ENCODE peak calls at places on chromosomes 4 and X, in ten cellular contexts. G, T, U, Q, Z, W, S, M, F and D are unnamed samples.

GRCh38 chrX:43121637-43122036 is 343.7 kb upstream of the PPP1R2C start:
- DNase-seq in G (no peak), T (no peak), U (no peak), Q (no peak), Z (no peak), W (no peak), S (no peak), M (peak; percentile 12), F (no peak), D (no peak)

GRCh38 chr4:3374667-3375066 is 67.1 kb upstream of the HGFAC start:
- DNase-seq in G (no peak), T (no peak), U (no peak), Q (peak; percentile 60), Z (no peak), W (no peak), S (peak; percentile 57), M (no peak), F (no peak), D (no peak)

GRCh38 chr4:68271851-68272756 is 26.6 kb upstream of the TMPRSS11B start:
- DNase-seq in G (peak; percentile 32), T (peak; percentile 30), U (peak; percentile 44), Q (no peak), Z (peak; percentile 55), W (peak; percentile 30), S (no peak), M (peak; percentile 67), F (peak; percentile 84), D (no peak)

GRCh38 chr4:78949735-78950134 is 10.5 kb upstream of the PAQR3 start:
- DNase-seq in G (no peak), T (no peak), U (no peak), Q (no peak), Z (no peak), W (no peak), S (no peak), M (no peak), F (no peak), D (no peak)

GRCh38 chr4:113744667-113745241 is 16.8 kb downstream of the CAMK2D start:
- DNase-seq in G (no peak), T (no peak), U (no peak), Q (no peak), Z (no peak), W (no peak), S (no peak), M (no peak), F (no peak), D (no peak)

GRCh38 chr4:27001398-27002164 is 140.9 kb downstream of the STIM2 start:
- DNase-seq in G (no peak), T (no peak), U (no peak), Q (no peak), Z (no peak), W (no peak), S (no peak), M (no peak), F (no peak), D (no peak)

GRCh38 chrX:133183806-133184205 is 34.3 kb downstream of the TFDP3 start:
- DNase-seq in G (no peak), T (no peak), U (no peak), Q (no peak), Z (no peak), W (no peak), S (no peak), M (peak; percentile 16), F (no peak), D (no peak)

GRCh38 chr4:108377021-108377420 is 208.3 kb upstream of the LEF1 start:
- DNase-seq in G (no peak), T (no peak), U (no peak), Q (no peak), Z (no peak), W (no peak), S (no peak), M (no peak), F (no peak), D (no peak)

GRCh38 chr4:42786350-42787070 is 106.0 kb upstream of the GRXCR1 start:
- DNase-seq in G (peak; percentile 79), T (no peak), U (no peak), Q (no peak), Z (no peak), W (no peak), S (no peak), M (no peak), F (no peak), D (peak; percentile 19)

GRCh38 chrX:45850775-45851433 is 650.2 kb upstream of the DIPK2B start:
- DNase-seq in G (peak; percentile 30), T (no peak), U (peak; percentile 11), Q (no peak), Z (peak; percentile 31), W (peak; percentile 16), S (peak; percentile 71), M (peak; percentile 52), F (peak; percentile 51), D (peak; percentile 49)

GRCh38 chr4:176242764-176243347 is 26.2 kb downstream of the ASB5 start:
- DNase-seq in G (no peak), T (no peak), U (no peak), Q (no peak), Z (no peak), W (no peak), S (no peak), M (no peak), F (no peak), D (no peak)

GRCh38 chr4:185775792-185776555 is 36.0 kb downstream of the SORBS2 start:
- DNase-seq in G (no peak), T (no peak), U (no peak), Q (no peak), Z (no peak), W (no peak), S (no peak), M (no peak), F (peak; percentile 31), D (no peak)

GRCh38 chr4:109078724-109079123 is 223.7 kb downstream of the COL25A1 start:
- DNase-seq in G (no peak), T (peak; percentile 32), U (no peak), Q (no peak), Z (no peak), W (no peak), S (no peak), M (peak; percentile 66), F (peak; percentile 90), D (no peak)

DNA sequence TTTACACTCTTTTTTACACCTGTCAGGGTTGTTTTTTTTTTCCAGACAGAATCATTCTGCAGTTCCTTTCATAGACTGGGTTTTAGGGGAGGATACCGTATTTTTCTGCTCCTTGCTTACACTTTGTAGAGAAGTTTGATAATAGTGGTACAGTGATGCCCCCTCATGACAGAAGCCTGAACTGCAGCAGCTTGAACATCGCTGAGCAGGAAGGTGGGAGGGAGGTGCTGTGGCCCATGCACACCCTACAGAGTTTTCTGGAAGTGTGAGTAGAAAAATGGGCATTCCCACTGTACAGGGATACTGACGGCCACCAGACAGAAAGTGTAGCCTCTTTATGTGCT is 54.5 kb downstream of the RAB40A start:
- DNase-seq in G (peak; percentile 79), T (peak; percentile 52), U (peak; percentile 30), Q (no peak), Z (peak; percentile 81), W (no peak), S (no peak), M (peak; percentile 77), F (peak; percentile 73), D (peak; percentile 72)
- TF ChIP-seq CTCF in G (peak; percentile 73), T (peak; percentile 76), U (peak; percentile 80), Q (peak; percentile 62), Z (peak; percentile 85), W (peak; percentile 66), S (peak; percentile 60), M (peak; percentile 76), F (peak; percentile 82), D (peak; percentile 63)

GRCh38 chr4:146514651-146515379 is 6.9 kb downstream of the SLC10A7 start:
- DNase-seq in G (peak; percentile 28), T (no peak), U (no peak), Q (no peak), Z (no peak), W (no peak), S (no peak), M (no peak), F (no peak), D (no peak)
- TF ChIP-seq CTCF in G (peak; percentile 36), T (no peak), U (no peak), Q (no peak), Z (no peak), W (no peak), S (no peak), M (no peak), F (no peak), D (no peak)

DNA sequence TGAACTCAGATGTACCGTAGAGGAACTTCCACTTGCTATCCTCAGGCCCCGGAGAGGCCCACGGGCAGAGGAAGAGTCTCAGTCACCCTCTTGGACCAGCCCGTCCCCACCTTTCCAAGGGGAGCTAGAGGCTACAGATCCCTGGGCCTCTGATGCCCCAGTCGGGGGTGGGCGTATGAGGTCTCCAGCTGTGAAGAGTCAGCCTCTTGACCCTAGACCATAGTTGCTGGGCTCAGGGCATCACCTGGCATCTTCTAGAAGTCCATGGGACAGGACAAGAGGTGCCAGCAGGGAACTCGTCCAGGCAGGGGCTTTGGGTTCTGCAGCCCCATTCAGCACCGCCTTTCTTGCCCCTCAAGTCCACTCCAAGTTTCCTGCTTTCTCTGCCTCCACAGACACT is 11.6 kb downstream of the SASH3 start:
- DNase-seq in G (no peak), T (no peak), U (no peak), Q (no peak), Z (no peak), W (no peak), S (no peak), M (no peak), F (no peak), D (no peak)
- TF ChIP-seq CTCF in G (no peak), T (no peak), U (no peak), Q (no peak), Z (no peak), W (no peak), S (no peak), M (no peak), F (no peak), D (no peak)

DNA sequence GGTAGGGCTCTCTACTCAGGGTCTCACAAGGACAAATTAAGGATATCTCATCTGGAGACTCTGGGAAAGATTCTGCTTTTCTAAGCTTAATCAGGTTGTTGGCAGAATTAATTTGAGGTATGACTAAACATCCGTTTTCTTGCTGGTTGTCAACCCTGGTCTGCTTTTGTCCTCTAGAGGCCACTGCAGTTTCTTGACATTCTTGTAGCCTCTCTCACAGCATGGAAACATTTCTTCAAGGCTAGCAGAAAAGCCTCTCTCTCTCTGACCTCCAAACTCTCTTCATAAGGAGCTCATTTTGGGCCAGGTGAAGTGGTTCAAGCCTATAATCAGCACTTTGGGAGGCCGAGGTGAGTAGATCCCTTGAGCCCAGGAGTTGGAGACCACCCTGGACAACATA is 749.5 kb upstream of the PCDH7 start:
- DNase-seq in G (peak; percentile 44), T (no peak), U (no peak), Q (no peak), Z (no peak), W (no peak), S (no peak), M (peak; percentile 56), F (peak; percentile 1), D (no peak)
- TF ChIP-seq CTCF in G (peak; percentile 65), T (no peak), U (no peak), Q (peak; percentile 7), Z (no peak), W (no peak), S (no peak), M (peak; percentile 26), F (peak; percentile 35), D (no peak)

DNA sequence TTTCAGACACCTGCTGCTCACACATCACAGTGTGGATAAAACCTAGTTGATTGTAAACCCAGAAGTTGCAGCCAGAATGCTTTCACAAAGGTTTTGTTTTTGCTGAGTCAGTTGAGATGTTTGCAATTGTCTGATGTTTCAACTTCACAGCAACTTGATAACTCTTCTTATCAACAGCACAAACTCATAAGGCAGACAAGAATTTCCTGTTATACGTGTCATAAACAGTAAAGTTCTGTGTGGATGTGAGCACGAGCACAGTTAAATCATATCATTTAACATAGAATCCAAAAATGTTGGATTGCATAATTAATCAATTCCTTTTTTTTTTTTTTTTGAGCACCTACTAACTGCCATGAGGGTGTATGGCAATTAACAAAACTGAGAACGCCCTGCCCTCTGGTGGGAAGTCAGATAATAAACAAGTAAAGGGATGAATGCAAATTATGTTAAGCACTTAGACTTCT is 512.2 kb downstream of the PDHA2 start:
- DNase-seq in G (peak; percentile 32), T (no peak), U (no peak), Q (no peak), Z (peak; percentile 66), W (no peak), S (no peak), M (peak; percentile 60), F (peak; percentile 32), D (peak; percentile 31)
- TF ChIP-seq CTCF in G (peak; percentile 75), T (no peak), U (no peak), Q (peak; percentile 22), Z (peak; percentile 37), W (no peak), S (no peak), M (peak; percentile 37), F (peak; percentile 15), D (peak; percentile 66)